ENCODE peak calls at places on chromosome 6, in seven cellular contexts. M, J, Q, N, I, A and V are unnamed samples.

GRCh38 chr6:42135722-42136121 is 6.7 kb downstream of the C6orf132 start:
- DNase-seq in Q (no peak), J (no peak), I (no peak), N (no peak), M (no peak), A (no peak), V (no peak)

GRCh38 chr6:3331498-3331897 is 72.8 kb downstream of the PSMG4 start:
- DNase-seq in J (no peak), M (no peak), Q (no peak), N (no peak), I (no peak), A (no peak), V (no peak)

GRCh38 chr6:130447374-130447773 is 81.6 kb downstream of the TMEM200A start:
- DNase-seq in J (no peak), N (no peak), A (no peak), I (no peak), M (no peak), Q (no peak), V (no peak)

GRCh38 chr6:121647905-121648304 is 212.5 kb downstream of the GJA1 start:
- DNase-seq in I (peak; percentile 27), M (no peak), N (no peak), Q (no peak), A (no peak), J (no peak), V (peak; percentile 11)

GRCh38 chr6:56144538-56145324 is 102.6 kb downstream of the COL21A1 start:
- DNase-seq in J (no peak), Q (no peak), M (no peak), A (no peak), N (no peak), I (peak; percentile 77), V (no peak)

GRCh38 chr6:24980507-24981384 is 45.0 kb upstream of the RIPOR2 start:
- DNase-seq in Q (no peak), M (peak; percentile 50), N (no peak), J (peak; percentile 83), A (no peak), I (peak; percentile 17), V (no peak)

GRCh38 chr6:150848400-150848799 is 17.1 kb upstream of the MTHFD1L start:
- DNase-seq in M (no peak), A (no peak), Q (no peak), N (no peak), I (no peak), J (no peak), V (no peak)

GRCh38 chr6:122202576-122203137 is 196.8 kb upstream of the HSF2 start:
- DNase-seq in I (no peak), Q (no peak), M (no peak), J (no peak), N (no peak), A (peak; percentile 5), V (no peak)